ENCODE peak calls at places on chromosomes 12 and 14, in five cellular contexts. One of them, this sample, is unnamed.

GRCh38 chr14:68576496-68577244 is 216.2 kb downstream of the ZFP36L1 start:
- DNase-seq in mesothelial cell of epicardium: no peak
- DNase-seq in Calu3: peak
- DNase-seq in fibroblast of lung: peak
- DNase-seq in HFFc6: peak
- DNase-seq in this sample: no peak

GRCh38 chr12:57146925-57147640 is at the start of gene LRP1-AS:
- DNase-seq in mesothelial cell of epicardium: no peak
- DNase-seq in Calu3: no peak
- DNase-seq in fibroblast of lung: no peak
- DNase-seq in HFFc6: no peak
- DNase-seq in this sample: peak

GRCh38 chr12:25054783-25055144 is 105.9 kb upstream of the BCAT1 start:
- DNase-seq in mesothelial cell of epicardium: no peak
- DNase-seq in Calu3: no peak
- DNase-seq in fibroblast of lung: peak
- DNase-seq in HFFc6: no peak
- DNase-seq in this sample: no peak

GRCh38 chr14:91352696-91353692 is 64.6 kb downstream of the CCDC88C start:
- DNase-seq in mesothelial cell of epicardium: no peak
- DNase-seq in Calu3: no peak
- DNase-seq in fibroblast of lung: no peak
- DNase-seq in HFFc6: no peak
- DNase-seq in this sample: no peak

GRCh38 chr14:21768116-21768874 is 94.7 kb upstream of the OR4E1 start:
- DNase-seq in mesothelial cell of epicardium: no peak
- DNase-seq in Calu3: peak
- DNase-seq in fibroblast of lung: no peak
- DNase-seq in HFFc6: no peak
- DNase-seq in this sample: no peak

GRCh38 chr14:88614218-88614907 is 51.5 kb downstream of the ZC3H14 start:
- DNase-seq in mesothelial cell of epicardium: no peak
- DNase-seq in Calu3: no peak
- DNase-seq in fibroblast of lung: peak
- DNase-seq in HFFc6: peak
- DNase-seq in this sample: no peak

GRCh38 chr14:54848910-54849309 is 53.7 kb downstream of the GCH1 start:
- DNase-seq in mesothelial cell of epicardium: no peak
- DNase-seq in Calu3: no peak
- DNase-seq in fibroblast of lung: no peak
- DNase-seq in HFFc6: no peak
- DNase-seq in this sample: no peak

GRCh38 chr14:22656945-22657711 is 13.0 kb upstream of the OR6J1 start:
- DNase-seq in mesothelial cell of epicardium: no peak
- DNase-seq in Calu3: peak
- DNase-seq in fibroblast of lung: no peak
- DNase-seq in HFFc6: no peak
- DNase-seq in this sample: peak

GRCh38 chr14:96383445-96383844 is 8.5 kb upstream of the AK7 start:
- DNase-seq in mesothelial cell of epicardium: no peak
- DNase-seq in Calu3: no peak
- DNase-seq in fibroblast of lung: peak
- DNase-seq in HFFc6: peak
- DNase-seq in this sample: no peak

GRCh38 chr12:52318241-52318990 is 2.8 kb downstream of the KRT83 start:
- DNase-seq in mesothelial cell of epicardium: no peak
- DNase-seq in Calu3: no peak
- DNase-seq in fibroblast of lung: no peak
- DNase-seq in HFFc6: no peak
- DNase-seq in this sample: no peak

GRCh38 chr12:52320784-52321400 is at the start of gene KRT83:
- DNase-seq in mesothelial cell of epicardium: no peak
- DNase-seq in Calu3: no peak
- DNase-seq in fibroblast of lung: no peak
- DNase-seq in HFFc6: no peak
- DNase-seq in this sample: no peak

GRCh38 chr12:52317443-52318052 is 3.6 kb downstream of the KRT83 start:
- DNase-seq in mesothelial cell of epicardium: no peak
- DNase-seq in Calu3: no peak
- DNase-seq in fibroblast of lung: no peak
- DNase-seq in HFFc6: no peak
- DNase-seq in this sample: no peak

GRCh38 chr12:52321433-52321832 is 235 bp upstream of the KRT83 start:
- DNase-seq in mesothelial cell of epicardium: no peak
- DNase-seq in Calu3: no peak
- DNase-seq in fibroblast of lung: no peak
- DNase-seq in HFFc6: no peak
- DNase-seq in this sample: no peak

DNA sequence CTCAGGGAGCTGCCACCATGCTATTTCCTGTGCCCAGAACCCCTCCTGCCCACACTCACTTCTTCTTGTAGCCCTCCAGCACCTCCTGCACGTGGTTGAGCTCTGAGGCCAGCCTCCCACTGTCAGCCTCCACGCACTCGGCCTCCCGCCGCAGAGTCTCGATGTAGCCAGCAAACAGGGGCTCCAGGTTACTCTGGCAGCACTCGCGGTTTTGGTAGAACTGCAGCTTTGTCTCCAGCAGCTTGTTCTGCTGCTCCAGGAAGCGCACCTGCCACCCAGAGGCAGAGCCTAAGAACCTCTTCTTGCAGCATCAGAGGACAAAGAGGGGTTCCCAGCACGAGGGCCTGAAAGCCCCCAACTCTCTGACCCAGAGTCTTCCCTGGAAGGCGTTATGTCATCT is 2.1 kb downstream of the KRT83 start:
- DNase-seq in mesothelial cell of epicardium: no peak
- DNase-seq in Calu3: peak
- DNase-seq in fibroblast of lung: no peak
- DNase-seq in HFFc6: no peak
- DNase-seq in this sample: no peak
- TF ChIP-seq CTCF in mesothelial cell of epicardium: no peak
- TF ChIP-seq CTCF in Calu3: no peak
- TF ChIP-seq CTCF in fibroblast of lung: no peak
- TF ChIP-seq CTCF in HFFc6: no peak
- TF ChIP-seq CTCF in this sample: no peak

GRCh38 chr12:101876861-101877815 is at the start of gene DRAM1:
- DNase-seq in mesothelial cell of epicardium: peak
- DNase-seq in Calu3: peak
- DNase-seq in fibroblast of lung: peak
- DNase-seq in HFFc6: peak
- DNase-seq in this sample: peak
- TF ChIP-seq CTCF in mesothelial cell of epicardium: no peak
- TF ChIP-seq CTCF in Calu3: no peak
- TF ChIP-seq CTCF in fibroblast of lung: no peak
- TF ChIP-seq CTCF in HFFc6: peak
- TF ChIP-seq CTCF in this sample: no peak

GRCh38 chr14:57871487-57872080 is 5.7 kb upstream of the SLC35F4 start:
- DNase-seq in mesothelial cell of epicardium: no peak
- DNase-seq in Calu3: peak
- DNase-seq in fibroblast of lung: peak
- DNase-seq in HFFc6: peak
- DNase-seq in this sample: no peak
- TF ChIP-seq CTCF in mesothelial cell of epicardium: peak
- TF ChIP-seq CTCF in Calu3: peak
- TF ChIP-seq CTCF in fibroblast of lung: peak
- TF ChIP-seq CTCF in HFFc6: peak
- TF ChIP-seq CTCF in this sample: peak

GRCh38 chr12:121352053-121353018 is at the start of gene ANAPC5:
- DNase-seq in mesothelial cell of epicardium: peak
- DNase-seq in Calu3: peak
- DNase-seq in fibroblast of lung: peak
- DNase-seq in HFFc6: peak
- DNase-seq in this sample: peak
- TF ChIP-seq CTCF in mesothelial cell of epicardium: no peak
- TF ChIP-seq CTCF in Calu3: no peak
- TF ChIP-seq CTCF in fibroblast of lung: no peak
- TF ChIP-seq CTCF in HFFc6: no peak
- TF ChIP-seq CTCF in this sample: no peak

DNA sequence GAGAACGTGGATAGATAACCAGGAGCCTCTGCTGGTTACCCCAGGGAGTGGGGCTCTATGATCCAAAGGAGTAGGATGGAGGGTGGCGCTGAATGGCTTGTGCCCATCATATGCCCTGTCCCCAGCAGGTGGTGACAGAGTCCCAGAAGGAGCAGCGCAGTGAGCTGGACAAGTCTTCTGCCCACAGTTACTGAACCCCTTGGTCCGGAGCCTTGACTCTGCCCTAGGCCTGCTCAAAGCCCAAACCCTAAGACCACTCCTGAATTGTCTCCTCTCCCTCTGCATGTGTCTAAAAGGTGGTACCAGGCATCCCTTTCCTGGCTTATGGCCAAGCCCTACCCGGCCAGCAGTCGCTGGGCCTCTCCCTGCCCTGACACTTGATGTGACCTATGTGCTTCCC is 3.2 kb downstream of the PRPH start:
- DNase-seq in mesothelial cell of epicardium: no peak
- DNase-seq in Calu3: peak
- DNase-seq in fibroblast of lung: no peak
- DNase-seq in HFFc6: no peak
- DNase-seq in this sample: no peak
- TF ChIP-seq CTCF in mesothelial cell of epicardium: no peak
- TF ChIP-seq CTCF in Calu3: no peak
- TF ChIP-seq CTCF in fibroblast of lung: no peak
- TF ChIP-seq CTCF in HFFc6: peak
- TF ChIP-seq CTCF in this sample: peak

DNA sequence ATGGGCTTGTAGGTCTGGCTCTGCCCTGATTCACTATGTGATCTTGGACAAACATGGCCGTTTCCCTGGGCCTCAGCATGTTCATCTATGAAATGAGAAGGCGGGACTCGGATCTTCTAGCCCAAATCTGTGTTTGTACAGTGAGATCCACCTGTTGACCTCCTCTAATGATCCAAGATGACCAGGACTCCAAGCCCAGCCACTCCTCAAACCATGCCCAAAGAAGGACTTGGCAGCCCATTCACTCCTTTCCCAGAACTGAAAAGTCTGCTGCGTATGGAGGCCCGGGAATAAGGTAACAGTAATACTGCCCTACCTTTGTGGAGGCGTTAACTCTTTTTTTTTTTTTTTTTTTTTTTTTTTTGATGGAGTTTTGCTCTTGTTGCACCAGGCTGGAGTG is 39.9 kb downstream of the APPL2 start:
- DNase-seq in mesothelial cell of epicardium: no peak
- DNase-seq in Calu3: no peak
- DNase-seq in fibroblast of lung: no peak
- DNase-seq in HFFc6: no peak
- DNase-seq in this sample: no peak
- TF ChIP-seq CTCF in mesothelial cell of epicardium: no peak
- TF ChIP-seq CTCF in Calu3: no peak
- TF ChIP-seq CTCF in fibroblast of lung: no peak
- TF ChIP-seq CTCF in HFFc6: no peak
- TF ChIP-seq CTCF in this sample: no peak

GRCh38 chr14:104935026-104935650 is 10.5 kb downstream of the PLD4 start:
- DNase-seq in mesothelial cell of epicardium: no peak
- DNase-seq in Calu3: no peak
- DNase-seq in fibroblast of lung: no peak
- DNase-seq in HFFc6: no peak
- DNase-seq in this sample: no peak
- TF ChIP-seq CTCF in mesothelial cell of epicardium: no peak
- TF ChIP-seq CTCF in Calu3: no peak
- TF ChIP-seq CTCF in fibroblast of lung: no peak
- TF ChIP-seq CTCF in HFFc6: no peak
- TF ChIP-seq CTCF in this sample: no peak